ENCODE peak calls at places on chromosomes 1 and 21, in eight cellular contexts. E, W, M, X, D, P, N and U are unnamed samples.

GRCh38 chr1:52263153-52263910 is 102.7 kb downstream of the CC2D1B start:
- DNase-seq in D (no peak), N (no peak), W (peak; percentile 27), M (peak; percentile 12), P (no peak), E (no peak), X (no peak), U (no peak)

GRCh38 chr21:45258476-45258875 is 29.2 kb downstream of the POFUT2 start:
- DNase-seq in D (no peak), X (no peak), E (no peak), N (no peak), W (no peak), P (no peak), M (peak; percentile 66), U (peak; percentile 53)

GRCh38 chr1:21294266-21295058 is 4.2 kb upstream of the ECE1 start:
- DNase-seq in W (no peak), N (no peak), E (no peak), D (no peak), M (no peak), X (no peak), P (peak; percentile 76), U (no peak)

GRCh38 chr1:232512712-232513111 is 117.2 kb downstream of the SIPA1L2 start:
- DNase-seq in X (no peak), N (no peak), W (no peak), E (no peak), M (no peak), P (no peak), D (no peak), U (no peak)

GRCh38 chr1:92784051-92784638 is 763 bp downstream of the EVI5 start:
- DNase-seq in X (no peak), P (peak; percentile 0), N (peak; percentile 60), E (peak; percentile 69), M (no peak), D (no peak), W (no peak), U (no peak)

GRCh38 chr1:39132505-39133339 is 71.8 kb upstream of the MACF1 start:
- DNase-seq in E (peak; percentile 55), P (no peak), M (peak; percentile 55), D (no peak), W (peak; percentile 78), N (no peak), X (peak; percentile 19), U (no peak)

GRCh38 chr1:117127840-117128239 is 6.3 kb upstream of the TRIM45 start:
- DNase-seq in E (no peak), W (no peak), P (no peak), M (no peak), N (no peak), D (no peak), X (no peak), U (no peak)

GRCh38 chr1:161192476-161193465 is 6.1 kb downstream of the ADAMTS4 start:
- DNase-seq in N (peak; percentile 86), M (peak; percentile 82), E (peak; percentile 65), P (peak; percentile 47), X (peak; percentile 59), W (peak; percentile 35), D (no peak), U (no peak)

GRCh38 chr1:234276389-234276788 is 96.9 kb upstream of the COA6 start:
- DNase-seq in N (no peak), M (no peak), D (no peak), E (no peak), P (no peak), W (peak; percentile 53), X (no peak), U (no peak)

GRCh38 chr1:39596163-39596562 is 19.6 kb upstream of the PABPC4 start:
- DNase-seq in W (no peak), N (no peak), M (no peak), E (no peak), D (no peak), P (no peak), X (no peak), U (no peak)

GRCh38 chr1:61642475-61643232 is 82.3 kb downstream of the TM2D1 start:
- DNase-seq in N (no peak), W (peak; percentile 8), E (no peak), M (no peak), D (no peak), P (no peak), X (no peak), U (no peak)

GRCh38 chr1:62437273-62437945 is 560 bp downstream of the USP1 start:
- DNase-seq in D (no peak), N (peak; percentile 31), M (peak; percentile 17), E (peak; percentile 19), P (peak; percentile 45), W (no peak), X (peak; percentile 4), U (no peak)

GRCh38 chr21:42234464-42235241 is 15.7 kb downstream of the ABCG1 start:
- DNase-seq in D (no peak), X (peak; percentile 58), P (peak; percentile 86), E (peak; percentile 31), M (peak; percentile 73), W (peak; percentile 61), N (peak; percentile 36), U (no peak)

GRCh38 chr21:26809745-26810144 is 35.5 kb downstream of the ADAMTS1 start:
- DNase-seq in W (no peak), E (no peak), N (no peak), D (no peak), M (no peak), P (no peak), X (no peak), U (no peak)